ENCODE peak calls at places on chromosomes 5 and 9, in seven cellular contexts. D, P, E, J, I, F and T are unnamed samples.

GRCh38 chr9:800561-800960 is 40.9 kb upstream of the DMRT1 start:
- DNase-seq in D (peak; percentile 35), P (no peak), E (no peak), J (no peak), I (no peak), F (no peak), T (no peak)

GRCh38 chr5:176174345-176175025 is 63.7 kb upstream of the SIMC1 start:
- DNase-seq in D (no peak), P (no peak), E (no peak), J (no peak), I (no peak), F (no peak), T (no peak)

GRCh38 chr5:139734517-139734916 is 61.1 kb upstream of the PSD2 start:
- DNase-seq in D (no peak), P (no peak), E (peak; percentile 41), J (no peak), I (no peak), F (no peak), T (no peak)

GRCh38 chr5:170179626-170180025 is 53.2 kb upstream of the C5orf58 start:
- DNase-seq in D (peak; percentile 39), P (no peak), E (no peak), J (no peak), I (no peak), F (no peak), T (no peak)

GRCh38 chr5:95823738-95824609 is 1.4 kb upstream of the GLRX start:
- DNase-seq in D (peak; percentile 94), P (peak; percentile 54), E (no peak), J (no peak), I (peak; percentile 20), F (no peak), T (peak; percentile 41)

GRCh38 chr5:74863726-74864125 is 2.5 kb downstream of the FAM169A start:
- DNase-seq in D (no peak), P (no peak), E (no peak), J (no peak), I (no peak), F (no peak), T (no peak)

GRCh38 chr9:133023117-133023890 is 7.5 kb upstream of the GTF3C5 start:
- DNase-seq in D (no peak), P (peak; percentile 76), E (no peak), J (no peak), I (peak; percentile 26), F (no peak), T (no peak)

GRCh38 chr9:92439921-92440750 is 15.9 kb upstream of the OMD start:
- DNase-seq in D (peak; percentile 59), P (no peak), E (no peak), J (no peak), I (no peak), F (no peak), T (no peak)

GRCh38 chr5:158599132-158599531 is 500.6 kb downstream of the EBF1 start:
- DNase-seq in D (no peak), P (peak; percentile 83), E (no peak), J (no peak), I (no peak), F (no peak), T (no peak)

GRCh38 chr5:110727025-110727314 is 499 bp upstream of the TMEM232 start:
- DNase-seq in D (no peak), P (no peak), E (no peak), J (no peak), I (no peak), F (peak; percentile 10), T (no peak)

GRCh38 chr9:116060631-116061030 is 93.0 kb upstream of the PAPPA start:
- DNase-seq in D (no peak), P (no peak), E (no peak), J (no peak), I (no peak), F (no peak), T (no peak)

GRCh38 chr5:137395011-137395755 is 103.9 kb downstream of the SPOCK1 start:
- DNase-seq in D (peak; percentile 92), P (no peak), E (no peak), J (no peak), I (no peak), F (no peak), T (peak; percentile 83)

GRCh38 chr5:158484968-158485367 is 614.7 kb downstream of the EBF1 start:
- DNase-seq in D (no peak), P (no peak), E (no peak), J (no peak), I (no peak), F (no peak), T (peak; percentile 6)

GRCh38 chr9:115263731-115264130 is 145.8 kb upstream of the TNC start:
- DNase-seq in D (no peak), P (no peak), E (no peak), J (no peak), I (no peak), F (no peak), T (no peak)

GRCh38 chr9:91187965-91188344 is 173.8 kb downstream of the AUH start:
- DNase-seq in D (peak; percentile 49), P (no peak), E (no peak), J (no peak), I (no peak), F (no peak), T (no peak)

GRCh38 chr9:134515026-134515821 is 126.4 kb upstream of the COL5A1 start:
- DNase-seq in D (no peak), P (no peak), E (no peak), J (no peak), I (no peak), F (no peak), T (no peak)

GRCh38 chr9:33233659-33234335 is 6.2 kb upstream of the SPINK4 start:
- DNase-seq in D (peak; percentile 93), P (peak; percentile 19), E (no peak), J (no peak), I (no peak), F (no peak), T (peak; percentile 82)